ENCODE peak calls at places on chromosomes 4 and X, in ten cellular contexts. X is CD4-positive, CD25-positive, alpha-beta regulatory T cell; K is transverse colon; O is hepatocyte; Y is RWPE1; S is CD4-positive, alpha-beta T cell; M is right lobe of liver; N is CD8-positive, alpha-beta T cell; I is H9; R is caudate nucleus. W is an unnamed sample.

GRCh38 chrX:133699023-133699728 is 283.9 kb upstream of the GPC4 start:
- DNase-seq in N (no peak), O (no peak), S (no peak), K (no peak), R (no peak), Y (no peak), M (no peak), I (no peak), X (no peak), W (no peak)

GRCh38 chr4:139267301-139267700 is 12.7 kb downstream of the MGARP start:
- DNase-seq in S (no peak), O (no peak), M (no peak), Y (no peak), K (no peak), R (no peak), X (no peak), N (no peak), I (no peak), W (no peak)

GRCh38 chr4:16437836-16438235 is 211.6 kb upstream of the TAPT1 start:
- DNase-seq in O (no peak), I (no peak), Y (no peak), N (no peak), S (no peak), R (no peak), X (no peak), K (no peak), M (no peak), W (no peak)

GRCh38 chrX:281166-281999 is at the start of gene PLCXD1:
- DNase-seq in X (no peak), R (no peak), O (peak), S (no peak), K (no peak), Y (no peak), M (peak), I (peak), N (no peak), W (no peak)

GRCh38 chr4:6551660-6552059 is 23.3 kb upstream of the MAN2B2 start:
- DNase-seq in S (no peak), N (no peak), Y (no peak), M (no peak), X (no peak), O (no peak), K (no peak), R (no peak), I (no peak), W (no peak)

GRCh38 chr4:15756361-15756861 is 21.7 kb upstream of the CD38 start:
- DNase-seq in S (peak), R (no peak), Y (peak), O (no peak), K (peak), M (no peak), X (peak), N (peak), I (no peak), W (no peak)

GRCh38 chr4:159498371-159499115 is 395.7 kb downstream of the RAPGEF2 start:
- DNase-seq in O (no peak), M (peak), S (no peak), K (no peak), Y (no peak), N (no peak), R (no peak), X (no peak), I (no peak), W (no peak)

GRCh38 chrX:72540318-72540717 is 32.3 kb downstream of the HDAC8 start:
- DNase-seq in Y (peak), R (no peak), N (no peak), M (no peak), S (no peak), O (peak), I (no peak), K (no peak), X (no peak), W (no peak)

GRCh38 chr4:77177196-77177595 is 20.2 kb downstream of the CCNG2 start:
- DNase-seq in M (no peak), N (no peak), S (no peak), X (no peak), I (no peak), R (no peak), K (no peak), O (no peak), Y (no peak), W (no peak)

GRCh38 chr4:184444215-184444952 is 30.0 kb downstream of the IRF2 start:
- DNase-seq in I (no peak), Y (no peak), K (no peak), S (no peak), R (no peak), X (no peak), N (no peak), O (no peak), M (no peak), W (no peak)

GRCh38 chr4:174437756-174438155 is 84.5 kb downstream of the HPGD start:
- DNase-seq in N (no peak), X (no peak), Y (no peak), K (no peak), R (no peak), M (no peak), S (no peak), I (no peak), O (no peak), W (no peak)

GRCh38 chr4:10893417-10893816 is 208.8 kb upstream of the CLNK start:
- DNase-seq in I (peak), N (no peak), S (no peak), O (peak), R (no peak), Y (no peak), X (no peak), K (no peak), M (no peak), W (no peak)

GRCh38 chr4:123624959-123625358 is 228.4 kb downstream of the SPRY1 start:
- DNase-seq in M (no peak), Y (no peak), S (no peak), I (no peak), O (no peak), K (no peak), N (no peak), X (no peak), R (no peak), W (no peak)

GRCh38 chr4:6986067-6986780 is 56.9 kb upstream of the TADA2B start:
- DNase-seq in O (peak), R (peak), M (no peak), I (no peak), K (no peak), S (no peak), X (no peak), N (no peak), Y (peak), W (peak)

GRCh38 chr4:150938873-150939499 is 76.1 kb downstream of the LRBA start:
- DNase-seq in N (no peak), X (no peak), O (no peak), I (no peak), M (no peak), R (no peak), S (no peak), K (no peak), Y (no peak), W (no peak)

GRCh38 chr4:67892905-67893304 is 9.1 kb upstream of the TMPRSS11D start:
- DNase-seq in X (no peak), R (no peak), I (peak), S (no peak), Y (no peak), N (no peak), K (no peak), M (no peak), O (no peak), W (no peak)

GRCh38 chr4:25904748-25905082 is 9.3 kb upstream of the SMIM20 start:
- DNase-seq in O (no peak), M (no peak), I (no peak), K (no peak), X (no peak), S (no peak), Y (no peak), N (no peak), R (no peak), W (no peak)

GRCh38 chr4:174578366-174578765 is 56.1 kb upstream of the HPGD start:
- DNase-seq in N (no peak), R (no peak), S (no peak), I (no peak), K (no peak), M (no peak), O (no peak), X (no peak), Y (no peak), W (no peak)

GRCh38 chrX:44431206-44431605 is 87.7 kb upstream of the EFHC2 start:
- DNase-seq in N (no peak), R (no peak), M (no peak), S (no peak), X (no peak), O (peak), Y (peak), I (no peak), K (no peak), W (no peak)

GRCh38 chr4:37767546-37767945 is 58.9 kb upstream of the PGM2 start:
- DNase-seq in K (peak), N (no peak), S (no peak), I (no peak), O (peak), M (no peak), R (no peak), X (no peak), Y (peak), W (peak)

GRCh38 chrX:49117597-49117996 is 5.9 kb downstream of the GPKOW start:
- DNase-seq in O (no peak), S (no peak), K (no peak), X (no peak), N (no peak), I (no peak), R (no peak), M (no peak), Y (no peak), W (no peak)

GRCh38 chr4:9924750-9925149 is 96.5 kb downstream of the SLC2A9 start:
- DNase-seq in Y (peak), M (no peak), X (no peak), R (peak), K (no peak), N (no peak), S (no peak), O (no peak), I (no peak), W (no peak)

GRCh38 chrX:110331444-110332025 is 13.7 kb upstream of the AMMECR1 start:
- DNase-seq in R (no peak), Y (no peak), M (no peak), X (no peak), O (no peak), S (no peak), K (no peak), I (no peak), N (no peak), W (no peak)

GRCh38 chr4:134043266-134043665 is 158.3 kb downstream of the PABPC4L start:
- DNase-seq in R (no peak), N (no peak), X (no peak), I (no peak), S (no peak), K (no peak), M (no peak), O (no peak), Y (no peak), W (no peak)

GRCh38 chr4:94527556-94528233 is 76.0 kb downstream of the PDLIM5 start:
- DNase-seq in N (no peak), Y (no peak), R (no peak), M (no peak), O (no peak), I (no peak), X (no peak), K (no peak), S (no peak), W (no peak)

GRCh38 chr4:150219841-150220240 is 141.6 kb downstream of the DCLK2 start:
- DNase-seq in Y (no peak), O (no peak), N (no peak), I (no peak), X (no peak), S (no peak), R (no peak), M (no peak), K (no peak), W (no peak)

GRCh38 chr4:89572224-89572858 is 264.6 kb downstream of the SNCA start:
- DNase-seq in X (no peak), R (no peak), S (no peak), Y (no peak), K (no peak), I (no peak), M (no peak), O (peak), N (no peak), W (no peak)

GRCh38 chr4:41257257-41257900 is 651 bp downstream of the UCHL1 start:
- DNase-seq in M (peak), X (no peak), I (peak), S (no peak), R (peak), K (peak), Y (peak), O (peak), N (no peak), W (no peak)

GRCh38 chr4:13990596-13991589 is 363.4 kb upstream of the BOD1L1 start:
- DNase-seq in N (no peak), O (peak), Y (no peak), K (no peak), I (no peak), M (peak), S (no peak), X (no peak), R (no peak), W (no peak)

GRCh38 chr4:155973639-155974475 is 20.2 kb upstream of the CTSO start:
- DNase-seq in R (no peak), O (no peak), Y (peak), X (no peak), K (no peak), N (no peak), S (no peak), M (no peak), I (no peak), W (no peak)

GRCh38 chr4:761739-762138 is 56.1 kb downstream of the PCGF3 start:
- DNase-seq in Y (no peak), K (no peak), S (no peak), O (no peak), R (no peak), M (no peak), I (no peak), N (no peak), X (no peak), W (no peak)

GRCh38 chr4:6565691-6566431 is 9.1 kb upstream of the MAN2B2 start:
- DNase-seq in R (no peak), S (no peak), Y (no peak), M (no peak), O (no peak), N (no peak), K (no peak), X (no peak), I (no peak), W (no peak)

GRCh38 chr4:159370316-159370715 is 267.4 kb downstream of the RAPGEF2 start:
- DNase-seq in K (no peak), O (no peak), I (no peak), X (no peak), M (no peak), S (no peak), N (no peak), Y (no peak), R (no peak), W (no peak)

DNA sequence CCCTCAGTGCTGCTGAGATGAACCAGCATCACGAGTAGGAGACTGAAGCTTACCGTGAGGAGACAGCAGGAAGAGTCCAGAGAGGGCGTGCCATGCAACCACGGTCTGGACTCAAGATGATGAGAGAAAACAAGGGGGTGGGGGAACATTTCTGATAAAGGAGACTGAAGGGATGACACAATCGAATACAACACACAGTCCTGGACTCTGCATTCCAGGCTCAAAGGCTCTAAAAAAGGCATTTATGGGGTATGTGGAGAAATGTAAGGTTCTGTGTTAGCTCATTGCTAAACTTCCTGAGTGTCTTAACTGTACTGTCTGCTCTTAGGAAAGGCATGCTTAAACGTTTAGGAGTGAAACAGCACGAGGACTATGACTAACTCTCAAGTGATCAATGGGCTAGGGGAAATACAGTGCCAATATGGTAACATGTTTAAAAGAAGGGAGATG is 20.6 kb upstream of the IRAK1 start:
- DNase-seq in K (no peak), O (peak), S (no peak), Y (peak), I (no peak), R (no peak), M (no peak), N (no peak), X (no peak), W (no peak)
- H3K27ac ChIP-seq in K (peak), O (peak), S (no peak), Y (peak), I (no peak), R (no peak), M (no peak), N (no peak), X (no peak), W (peak)

GRCh38 chrX:13340182-13340791 is 20.4 kb upstream of the ATXN3L start:
- DNase-seq in I (no peak), Y (no peak), N (no peak), K (no peak), X (no peak), M (no peak), O (no peak), R (no peak), S (no peak), W (no peak)

GRCh38 chrX:13339607-13340006 is 19.8 kb upstream of the ATXN3L start:
- DNase-seq in M (no peak), K (peak), O (no peak), N (no peak), Y (no peak), X (no peak), R (no peak), S (no peak), I (no peak), W (no peak)

GRCh38 chrX:13341491-13342101 is 21.7 kb upstream of the ATXN3L start:
- DNase-seq in M (no peak), S (no peak), O (no peak), I (no peak), X (no peak), R (no peak), N (no peak), Y (no peak), K (no peak), W (no peak)

GRCh38 chrX:13346646-13347045 is 26.8 kb upstream of the ATXN3L start:
- DNase-seq in O (peak), I (no peak), R (no peak), X (no peak), M (no peak), S (no peak), N (no peak), Y (no peak), K (no peak), W (no peak)

GRCh38 chrX:13345037-13345436 is 25.2 kb upstream of the ATXN3L start:
- DNase-seq in S (no peak), K (no peak), Y (no peak), I (no peak), R (no peak), M (no peak), N (no peak), O (no peak), X (no peak), W (no peak)
- H3K27ac ChIP-seq in S (no peak), K (no peak), Y (no peak), I (no peak), R (no peak), M (no peak), N (no peak), O (no peak), X (no peak), W (no peak)

DNA sequence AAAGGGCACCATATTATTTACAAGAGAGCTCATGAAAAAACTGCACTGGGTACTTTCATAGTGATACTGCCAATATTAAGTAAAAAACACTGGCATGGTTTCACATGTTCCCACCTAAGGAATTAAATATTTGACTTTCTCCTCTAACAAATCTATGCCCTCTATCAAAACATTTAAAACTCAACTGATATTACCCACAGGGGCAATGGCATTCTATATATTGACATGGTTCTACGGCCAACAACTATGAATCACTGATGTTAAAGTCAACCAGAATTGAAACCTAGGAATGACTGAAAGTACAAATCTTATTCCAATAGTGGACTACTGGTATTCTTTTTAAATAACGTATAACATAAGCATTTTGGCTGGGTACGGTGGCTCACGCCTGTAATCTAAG is 28.2 kb downstream of the PHKA2 start:
- DNase-seq in R (no peak), I (no peak), X (no peak), Y (no peak), N (no peak), S (no peak), M (no peak), O (no peak), K (no peak), W (no peak)
- H3K27ac ChIP-seq in R (no peak), I (no peak), X (no peak), Y (no peak), N (no peak), S (no peak), M (no peak), O (no peak), K (no peak), W (no peak)

GRCh38 chr4:143251348-143251747 is 66.6 kb downstream of the USP38 start:
- DNase-seq in S (no peak), R (no peak), O (no peak), Y (no peak), M (no peak), K (peak), I (no peak), X (no peak), N (no peak), W (no peak)

GRCh38 chr4:143252478-143252877 is 67.8 kb downstream of the USP38 start:
- DNase-seq in R (no peak), I (no peak), M (no peak), N (no peak), S (no peak), O (no peak), Y (peak), K (no peak), X (no peak), W (no peak)

GRCh38 chr4:143248827-143249226 is 64.1 kb downstream of the USP38 start:
- DNase-seq in X (no peak), M (no peak), I (no peak), O (no peak), K (no peak), N (no peak), R (no peak), Y (no peak), S (no peak), W (no peak)

GRCh38 chr4:143251781-143252180 is 67.1 kb downstream of the USP38 start:
- DNase-seq in R (no peak), Y (peak), X (no peak), S (no peak), N (no peak), I (no peak), K (no peak), M (no peak), O (no peak), W (no peak)

DNA sequence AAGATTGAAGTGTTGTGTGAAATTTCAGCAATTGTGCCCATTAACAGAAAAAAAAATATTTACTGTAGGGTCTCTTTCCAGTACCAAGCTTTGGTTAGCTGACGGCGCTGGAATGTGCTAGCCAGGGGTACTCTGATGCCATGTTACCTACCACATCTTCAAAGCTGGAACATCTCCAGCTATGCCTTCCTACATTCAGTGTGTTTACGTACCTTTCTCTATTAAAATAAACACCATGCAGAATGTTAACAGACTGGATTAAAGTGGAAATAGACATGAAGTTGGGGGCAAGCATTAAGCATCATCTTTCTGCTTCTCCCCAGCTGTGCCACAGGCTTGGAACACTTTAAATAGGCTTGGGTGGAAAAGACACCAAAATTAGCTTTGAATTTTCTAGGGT is 65.9 kb downstream of the USP38 start:
- DNase-seq in N (no peak), M (no peak), R (no peak), S (no peak), O (no peak), K (no peak), X (no peak), Y (no peak), I (no peak), W (no peak)
- H3K27ac ChIP-seq in N (no peak), M (no peak), R (no peak), S (no peak), O (no peak), K (no peak), X (no peak), Y (no peak), I (no peak), W (no peak)

DNA sequence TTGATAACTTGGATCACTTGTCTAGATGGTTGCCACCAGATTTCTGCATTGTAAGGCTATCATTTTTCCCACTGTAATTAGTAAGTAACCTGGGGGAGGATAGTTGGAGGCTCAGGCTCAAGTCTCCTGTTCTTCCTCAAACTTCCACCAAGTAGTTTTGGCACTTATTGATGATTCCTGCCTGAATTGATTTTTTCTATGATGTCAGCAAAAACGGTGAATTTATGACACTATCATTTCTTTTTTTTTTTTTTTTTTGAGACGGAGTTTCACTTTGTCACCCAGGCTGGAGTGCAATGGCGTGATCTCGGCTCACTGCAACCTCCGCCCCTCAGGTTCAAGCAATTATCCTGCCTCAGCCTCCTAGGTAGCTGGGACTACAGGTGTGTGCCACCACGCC is 12.4 kb downstream of the TMSB4X start:
- DNase-seq in O (no peak), R (no peak), K (no peak), M (no peak), S (no peak), Y (no peak), N (no peak), X (no peak), I (no peak), W (no peak)
- H3K27ac ChIP-seq in O (peak), R (no peak), K (peak), M (no peak), S (no peak), Y (no peak), N (no peak), X (no peak), I (no peak), W (no peak)

GRCh38 chr4:163161536-163162205 is 5.0 kb downstream of the NAF1 start:
- DNase-seq in R (peak), I (no peak), X (no peak), K (no peak), S (no peak), O (no peak), M (no peak), Y (no peak), N (no peak), W (no peak)
- H3K27ac ChIP-seq in R (no peak), I (no peak), X (no peak), K (no peak), S (no peak), O (no peak), M (no peak), Y (no peak), N (no peak), W (no peak)